ENCODE peak calls at places on chromosomes 13 and 19, in four cellular contexts. One of them, this sample, is unnamed.

GRCh38 chr13:60331249-60332012 is 65.6 kb upstream of the TDRD3 start:
- DNase-seq in cardiac muscle cell: no peak
- DNase-seq in B cell: no peak
- DNase-seq in progenitor cell of endocrine pancreas: no peak
- DNase-seq in this sample: no peak

GRCh38 chr19:10654610-10655456 is 687 bp downstream of the ILF3 start:
- DNase-seq in cardiac muscle cell: peak; percentile 66
- DNase-seq in B cell: peak; percentile 86
- DNase-seq in progenitor cell of endocrine pancreas: peak; percentile 72
- DNase-seq in this sample: no peak

GRCh38 chr13:35789335-35790166 is 313.1 kb upstream of the MAB21L1 start:
- DNase-seq in progenitor cell of endocrine pancreas: no peak
- DNase-seq in B cell: no peak
- DNase-seq in cardiac muscle cell: peak; percentile 49
- DNase-seq in this sample: no peak

GRCh38 chr19:46384396-46384795 is 29.0 kb downstream of the CCDC8 start:
- DNase-seq in progenitor cell of endocrine pancreas: no peak
- DNase-seq in cardiac muscle cell: no peak
- DNase-seq in B cell: no peak
- DNase-seq in this sample: no peak

GRCh38 chr13:73133536-73133935 is 74.7 kb downstream of the KLF5 start:
- DNase-seq in B cell: no peak
- DNase-seq in progenitor cell of endocrine pancreas: no peak
- DNase-seq in cardiac muscle cell: no peak
- DNase-seq in this sample: no peak

GRCh38 chr13:99380921-99381645 is 73.9 kb upstream of the GPR183 start:
- DNase-seq in cardiac muscle cell: no peak
- DNase-seq in progenitor cell of endocrine pancreas: no peak
- DNase-seq in B cell: peak; percentile 41
- DNase-seq in this sample: no peak

GRCh38 chr13:28301839-28302238 is 163.5 kb downstream of the PAN3 start:
- DNase-seq in B cell: no peak
- DNase-seq in cardiac muscle cell: no peak
- DNase-seq in progenitor cell of endocrine pancreas: no peak
- DNase-seq in this sample: no peak

GRCh38 chr19:6744381-6745288 is 5.2 kb downstream of the TRIP10 start:
- DNase-seq in progenitor cell of endocrine pancreas: no peak
- DNase-seq in cardiac muscle cell: peak; percentile 84
- DNase-seq in B cell: no peak
- DNase-seq in this sample: peak; percentile 53

GRCh38 chr19:12940897-12941296 is 2.5 kb downstream of the CALR start:
- DNase-seq in cardiac muscle cell: no peak
- DNase-seq in progenitor cell of endocrine pancreas: no peak
- DNase-seq in B cell: no peak
- DNase-seq in this sample: no peak

GRCh38 chr19:13689050-13689449 is 75.3 kb upstream of the MRI1 start:
- DNase-seq in progenitor cell of endocrine pancreas: no peak
- DNase-seq in B cell: peak; percentile 11
- DNase-seq in cardiac muscle cell: peak; percentile 20
- DNase-seq in this sample: no peak

GRCh38 chr13:49858183-49858856 is 65.8 kb upstream of the KPNA3 start:
- DNase-seq in cardiac muscle cell: no peak
- DNase-seq in progenitor cell of endocrine pancreas: no peak
- DNase-seq in B cell: no peak
- DNase-seq in this sample: peak; percentile 67

GRCh38 chr19:5578094-5578846 is 10.5 kb upstream of the TINCR start:
- DNase-seq in cardiac muscle cell: peak; percentile 79
- DNase-seq in B cell: peak; percentile 84
- DNase-seq in progenitor cell of endocrine pancreas: peak; percentile 79
- DNase-seq in this sample: no peak

GRCh38 chr19:35309481-35310279 is 17.7 kb downstream of the MAG start:
- DNase-seq in B cell: no peak
- DNase-seq in cardiac muscle cell: peak; percentile 84
- DNase-seq in progenitor cell of endocrine pancreas: peak; percentile 26
- DNase-seq in this sample: no peak

GRCh38 chr13:113491418-113491883 is 940 bp upstream of the DCUN1D2 start:
- DNase-seq in B cell: peak; percentile 19
- DNase-seq in progenitor cell of endocrine pancreas: peak; percentile 25
- DNase-seq in cardiac muscle cell: peak; percentile 47
- DNase-seq in this sample: no peak

DNA sequence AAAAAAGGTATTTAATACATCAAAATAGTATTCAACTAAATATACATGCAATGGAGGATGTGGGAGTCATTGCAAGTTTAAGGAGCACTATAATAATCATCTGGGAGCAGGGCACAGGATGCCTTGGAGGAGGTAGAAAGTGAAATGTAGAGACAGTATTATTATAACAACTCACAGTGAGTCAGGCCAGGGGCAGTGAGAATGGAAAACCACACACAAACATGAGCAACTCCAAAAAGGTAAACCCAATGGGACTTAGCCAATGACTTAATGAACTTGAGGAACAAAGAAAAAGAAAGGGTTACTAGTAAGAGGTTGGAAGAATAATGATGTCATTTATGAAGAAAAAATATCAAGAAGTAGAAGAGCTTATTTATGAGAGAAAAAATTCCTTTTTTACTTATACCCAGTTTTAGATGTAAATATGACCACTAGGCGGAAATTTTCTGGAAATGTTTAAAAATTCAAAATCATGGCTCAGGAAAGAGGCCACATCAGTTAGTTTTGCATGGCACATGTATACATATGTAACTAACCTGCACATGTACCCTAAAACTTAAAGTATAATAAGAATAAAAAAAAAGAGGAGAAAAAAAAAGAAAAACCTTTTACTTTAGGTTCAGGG is 389.3 kb downstream of the SUCLA2 start:
- DNase-seq in progenitor cell of endocrine pancreas: no peak
- DNase-seq in B cell: no peak
- DNase-seq in cardiac muscle cell: no peak
- DNase-seq in this sample: peak; percentile 36
- TF ChIP-seq CTCF in progenitor cell of endocrine pancreas: peak; percentile 14
- TF ChIP-seq CTCF in B cell: no peak
- TF ChIP-seq CTCF in cardiac muscle cell: no peak
- TF ChIP-seq CTCF in this sample: no peak

GRCh38 chr19:1105217-1105872 is 1.6 kb downstream of the GPX4 start:
- DNase-seq in cardiac muscle cell: no peak
- DNase-seq in B cell: no peak
- DNase-seq in progenitor cell of endocrine pancreas: no peak
- DNase-seq in this sample: no peak

GRCh38 chr19:1105873-1106840 is 2.4 kb downstream of the GPX4 start:
- DNase-seq in B cell: no peak
- DNase-seq in progenitor cell of endocrine pancreas: no peak
- DNase-seq in cardiac muscle cell: no peak
- DNase-seq in this sample: no peak

GRCh38 chr19:1108291-1109031 is 4.7 kb downstream of the GPX4 start:
- DNase-seq in cardiac muscle cell: no peak
- DNase-seq in progenitor cell of endocrine pancreas: no peak
- DNase-seq in B cell: no peak
- DNase-seq in this sample: no peak

GRCh38 chr19:1107655-1108261 is 4.0 kb downstream of the GPX4 start:
- DNase-seq in progenitor cell of endocrine pancreas: no peak
- DNase-seq in cardiac muscle cell: no peak
- DNase-seq in B cell: no peak
- DNase-seq in this sample: no peak

GRCh38 chr19:1106841-1107654 is 3.3 kb downstream of the GPX4 start:
- DNase-seq in progenitor cell of endocrine pancreas: no peak
- DNase-seq in cardiac muscle cell: peak; percentile 57
- DNase-seq in B cell: no peak
- DNase-seq in this sample: no peak
- TF ChIP-seq CTCF in progenitor cell of endocrine pancreas: no peak
- TF ChIP-seq CTCF in cardiac muscle cell: peak; percentile 12
- TF ChIP-seq CTCF in B cell: no peak
- TF ChIP-seq CTCF in this sample: no peak

GRCh38 chr13:52743988-52744387 is 4.4 kb upstream of the CNMD start:
- DNase-seq in cardiac muscle cell: no peak
- DNase-seq in B cell: no peak
- DNase-seq in progenitor cell of endocrine pancreas: no peak
- DNase-seq in this sample: no peak
- TF ChIP-seq CTCF in cardiac muscle cell: no peak
- TF ChIP-seq CTCF in B cell: no peak
- TF ChIP-seq CTCF in progenitor cell of endocrine pancreas: peak; percentile 11
- TF ChIP-seq CTCF in this sample: no peak

DNA sequence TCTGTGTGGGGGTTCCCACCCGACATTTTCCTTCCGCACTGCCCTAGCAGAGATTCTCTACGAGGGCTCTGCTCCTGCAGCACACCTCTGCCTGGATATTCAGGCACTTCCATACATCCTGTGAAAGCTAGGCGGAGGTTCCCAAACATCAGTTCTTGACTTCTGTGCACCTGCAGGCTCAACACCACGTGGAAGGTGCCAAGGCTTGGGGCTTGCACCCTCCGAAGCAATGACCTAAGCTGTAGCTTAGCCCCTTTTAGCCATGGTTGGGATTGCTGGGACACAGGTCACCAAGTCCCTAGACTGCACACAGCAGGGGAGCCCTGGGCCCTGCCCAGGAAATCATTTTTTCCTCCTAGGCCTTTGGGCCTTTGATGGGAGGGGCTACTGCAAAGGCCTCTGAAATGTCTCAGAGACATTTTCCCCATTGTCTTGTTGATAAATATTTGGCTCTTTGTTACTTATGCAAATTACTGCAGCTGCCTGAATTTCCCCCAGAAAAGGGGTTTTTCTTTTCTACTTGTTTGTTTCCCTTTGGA is 1004.8 kb downstream of the OLFM4 start:
- DNase-seq in progenitor cell of endocrine pancreas: no peak
- DNase-seq in cardiac muscle cell: no peak
- DNase-seq in B cell: no peak
- DNase-seq in this sample: no peak
- TF ChIP-seq CTCF in progenitor cell of endocrine pancreas: no peak
- TF ChIP-seq CTCF in cardiac muscle cell: no peak
- TF ChIP-seq CTCF in B cell: no peak
- TF ChIP-seq CTCF in this sample: no peak

This sample was measured in astrocyte of the cerebellum.